ENCODE peak calls at places on chromosomes 2 and 18, in six cellular contexts. One of them, this sample, is unnamed. For H3K36me3, the result is how much of the 10 kb centered on the place peaks cover.

GRCh38 chr2:191740016-191740419 is 62.1 kb downstream of the NABP1 start:
- DNase-seq in H1: no peak
- DNase-seq in Panc1: no peak
- DNase-seq in endothelial cell of umbilical vein: no peak
- DNase-seq in prostate gland: no peak
- DNase-seq in upper lobe of left lung: no peak
- DNase-seq in this sample: no peak

GRCh38 chr2:45651415-45652089 is at the start of gene PRKCE:
- DNase-seq in Panc1: no peak
- DNase-seq in prostate gland: peak
- DNase-seq in endothelial cell of umbilical vein: peak
- DNase-seq in upper lobe of left lung: no peak
- DNase-seq in H1: peak
- DNase-seq in this sample: peak

GRCh38 chr2:82779981-82780380 is 1679.1 kb downstream of the SUCLG1 start:
- DNase-seq in upper lobe of left lung: no peak
- DNase-seq in prostate gland: no peak
- DNase-seq in Panc1: no peak
- DNase-seq in H1: no peak
- DNase-seq in endothelial cell of umbilical vein: no peak
- DNase-seq in this sample: no peak

GRCh38 chr2:60483400-60483799 is 70.1 kb downstream of the BCL11A start:
- DNase-seq in upper lobe of left lung: no peak
- DNase-seq in prostate gland: no peak
- DNase-seq in Panc1: no peak
- DNase-seq in H1: no peak
- DNase-seq in endothelial cell of umbilical vein: no peak
- DNase-seq in this sample: no peak

GRCh38 chr18:9792565-9793226 is 84.6 kb downstream of the RAB31 start:
- DNase-seq in endothelial cell of umbilical vein: no peak
- DNase-seq in prostate gland: no peak
- DNase-seq in Panc1: no peak
- DNase-seq in upper lobe of left lung: no peak
- DNase-seq in H1: peak
- DNase-seq in this sample: no peak

GRCh38 chr2:11514904-11515303 is 18.9 kb upstream of the GREB1 start:
- DNase-seq in Panc1: no peak
- DNase-seq in H1: no peak
- DNase-seq in endothelial cell of umbilical vein: no peak
- DNase-seq in upper lobe of left lung: no peak
- DNase-seq in prostate gland: no peak
- DNase-seq in this sample: no peak

GRCh38 chr18:48928787-48929186 is 22.0 kb downstream of the SMAD7 start:
- DNase-seq in Panc1: no peak
- DNase-seq in H1: no peak
- DNase-seq in endothelial cell of umbilical vein: peak
- DNase-seq in prostate gland: peak
- DNase-seq in upper lobe of left lung: no peak
- DNase-seq in this sample: no peak

GRCh38 chr18:34838669-34839068 is 128.6 kb downstream of the DTNA start:
- DNase-seq in prostate gland: no peak
- DNase-seq in upper lobe of left lung: no peak
- DNase-seq in endothelial cell of umbilical vein: no peak
- DNase-seq in H1: no peak
- DNase-seq in Panc1: no peak
- DNase-seq in this sample: no peak

GRCh38 chr2:133906926-133907325 is 338.7 kb upstream of the NCKAP5 start:
- DNase-seq in H1: no peak
- DNase-seq in Panc1: no peak
- DNase-seq in endothelial cell of umbilical vein: no peak
- DNase-seq in upper lobe of left lung: no peak
- DNase-seq in prostate gland: no peak
- DNase-seq in this sample: no peak

GRCh38 chr2:84077504-84077903 is 381.6 kb downstream of the SUCLG1 start:
- DNase-seq in upper lobe of left lung: no peak
- DNase-seq in H1: no peak
- DNase-seq in endothelial cell of umbilical vein: peak
- DNase-seq in prostate gland: no peak
- DNase-seq in Panc1: peak
- DNase-seq in this sample: no peak

GRCh38 chr2:96839288-96839874 is 4.4 kb downstream of the ANKRD23 start:
- DNase-seq in Panc1: no peak
- DNase-seq in upper lobe of left lung: peak
- DNase-seq in endothelial cell of umbilical vein: no peak
- DNase-seq in H1: peak
- DNase-seq in prostate gland: no peak
- DNase-seq in this sample: no peak

GRCh38 chr2:240726876-240727275 is 35.2 kb downstream of the AQP12A start:
- DNase-seq in endothelial cell of umbilical vein: no peak
- DNase-seq in prostate gland: no peak
- DNase-seq in H1: no peak
- DNase-seq in upper lobe of left lung: peak
- DNase-seq in Panc1: no peak
- DNase-seq in this sample: no peak

GRCh38 chr2:235300368-235301201 is 193.3 kb upstream of the AGAP1 start:
- DNase-seq in Panc1: no peak
- DNase-seq in endothelial cell of umbilical vein: peak
- DNase-seq in prostate gland: no peak
- DNase-seq in H1: no peak
- DNase-seq in upper lobe of left lung: peak
- DNase-seq in this sample: no peak

GRCh38 chr2:225411452-225411851 is 11.9 kb downstream of the NYAP2 start:
- DNase-seq in prostate gland: no peak
- DNase-seq in Panc1: no peak
- DNase-seq in H1: no peak
- DNase-seq in upper lobe of left lung: no peak
- DNase-seq in endothelial cell of umbilical vein: no peak
- DNase-seq in this sample: no peak

GRCh38 chr2:225419033-225419432 is 19.5 kb downstream of the NYAP2 start:
- DNase-seq in upper lobe of left lung: no peak
- DNase-seq in endothelial cell of umbilical vein: no peak
- DNase-seq in H1: no peak
- DNase-seq in prostate gland: no peak
- DNase-seq in Panc1: no peak
- DNase-seq in this sample: no peak

GRCh38 chr2:225415809-225416208 is 16.3 kb downstream of the NYAP2 start:
- DNase-seq in H1: no peak
- DNase-seq in Panc1: no peak
- DNase-seq in upper lobe of left lung: no peak
- DNase-seq in prostate gland: no peak
- DNase-seq in endothelial cell of umbilical vein: no peak
- DNase-seq in this sample: no peak

GRCh38 chr2:225416616-225417367 is 17.3 kb downstream of the NYAP2 start:
- DNase-seq in H1: no peak
- DNase-seq in endothelial cell of umbilical vein: no peak
- DNase-seq in prostate gland: no peak
- DNase-seq in upper lobe of left lung: no peak
- DNase-seq in Panc1: no peak
- DNase-seq in this sample: no peak

DNA sequence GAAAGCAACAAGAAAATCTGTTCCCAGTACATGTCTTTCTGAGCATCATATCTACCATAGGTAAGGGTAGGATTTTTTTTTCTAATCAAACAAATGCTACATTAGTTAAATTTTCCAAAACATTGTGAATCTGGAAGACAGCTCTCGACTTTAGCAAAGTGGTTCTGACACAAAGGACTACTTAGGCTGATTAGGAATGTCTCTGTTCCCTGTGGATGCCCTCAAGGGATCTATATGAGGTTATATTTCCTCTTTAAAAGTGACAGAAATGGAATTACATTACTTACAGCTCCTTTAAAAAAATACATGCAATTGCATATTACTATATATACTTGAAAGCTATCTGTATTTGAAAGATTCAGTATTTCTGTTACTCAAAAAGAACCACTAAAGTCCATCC is 15.4 kb downstream of the NYAP2 start:
- DNase-seq in prostate gland: no peak
- DNase-seq in endothelial cell of umbilical vein: no peak
- DNase-seq in Panc1: no peak
- DNase-seq in H1: no peak
- DNase-seq in upper lobe of left lung: no peak
- DNase-seq in this sample: no peak
- H3K36me3 ChIP-seq in prostate gland: under half
- H3K36me3 ChIP-seq in endothelial cell of umbilical vein: under half
- H3K36me3 ChIP-seq in Panc1: under half
- H3K36me3 ChIP-seq in H1: under half
- H3K36me3 ChIP-seq in upper lobe of left lung: under half
- H3K36me3 ChIP-seq in this sample: under half

GRCh38 chr2:101125374-101125773 is 25.8 kb downstream of the TBC1D8 start:
- DNase-seq in upper lobe of left lung: no peak
- DNase-seq in H1: no peak
- DNase-seq in prostate gland: no peak
- DNase-seq in Panc1: no peak
- DNase-seq in endothelial cell of umbilical vein: no peak
- DNase-seq in this sample: no peak

GRCh38 chr2:101127319-101128056 is 23.7 kb downstream of the TBC1D8 start:
- DNase-seq in endothelial cell of umbilical vein: no peak
- DNase-seq in Panc1: no peak
- DNase-seq in H1: no peak
- DNase-seq in upper lobe of left lung: no peak
- DNase-seq in prostate gland: no peak
- DNase-seq in this sample: no peak

GRCh38 chr2:101124061-101124460 is 27.1 kb downstream of the TBC1D8 start:
- DNase-seq in upper lobe of left lung: no peak
- DNase-seq in prostate gland: no peak
- DNase-seq in H1: no peak
- DNase-seq in Panc1: no peak
- DNase-seq in endothelial cell of umbilical vein: peak
- DNase-seq in this sample: no peak

GRCh38 chr2:101125799-101126198 is 25.4 kb downstream of the TBC1D8 start:
- DNase-seq in endothelial cell of umbilical vein: no peak
- DNase-seq in prostate gland: no peak
- DNase-seq in H1: no peak
- DNase-seq in upper lobe of left lung: no peak
- DNase-seq in Panc1: no peak
- DNase-seq in this sample: no peak

DNA sequence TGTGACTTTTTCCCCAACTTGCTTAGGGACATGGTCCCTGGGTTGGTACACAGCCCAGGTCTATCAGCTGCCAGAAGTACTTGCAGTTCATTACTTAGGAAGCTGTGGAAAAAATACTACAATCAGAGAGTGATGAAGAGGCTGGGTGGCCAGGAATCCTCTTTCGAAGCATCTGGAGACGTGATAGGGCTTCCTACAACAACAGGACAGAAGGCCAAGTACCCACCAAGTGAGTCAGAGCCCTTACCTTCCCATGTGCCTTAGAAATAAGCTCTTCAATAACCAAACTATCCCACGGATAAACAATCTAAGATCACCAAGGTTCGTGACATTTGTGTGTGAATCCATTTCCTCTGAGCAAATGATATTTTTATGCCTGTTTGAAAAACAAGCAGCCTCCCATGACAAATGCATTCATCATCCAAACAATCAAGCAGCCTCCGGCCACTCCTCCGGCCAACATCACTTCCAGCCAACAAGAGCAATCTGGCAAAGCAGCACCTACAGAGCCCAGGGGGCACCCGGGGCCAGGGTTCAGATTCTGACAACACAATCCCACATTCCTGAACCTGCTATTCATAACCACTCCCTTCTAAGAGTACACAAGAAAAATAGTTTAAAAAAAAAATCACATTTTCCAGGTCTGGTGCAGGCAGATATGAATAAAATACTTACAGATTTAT is 26.4 kb downstream of the TBC1D8 start:
- DNase-seq in prostate gland: no peak
- DNase-seq in Panc1: peak
- DNase-seq in endothelial cell of umbilical vein: peak
- DNase-seq in H1: no peak
- DNase-seq in upper lobe of left lung: no peak
- DNase-seq in this sample: no peak
- TF ChIP-seq POLR2AphosphoS5 in prostate gland: peak
- TF ChIP-seq POLR2AphosphoS5 in Panc1: no peak
- TF ChIP-seq POLR2AphosphoS5 in endothelial cell of umbilical vein: peak
- TF ChIP-seq POLR2AphosphoS5 in H1: no peak
- TF ChIP-seq POLR2AphosphoS5 in upper lobe of left lung: peak
- TF ChIP-seq POLR2AphosphoS5 in this sample: no peak

GRCh38 chr2:30222636-30223360 is 8.5 kb upstream of the LBH start:
- DNase-seq in endothelial cell of umbilical vein: no peak
- DNase-seq in prostate gland: no peak
- DNase-seq in H1: no peak
- DNase-seq in Panc1: no peak
- DNase-seq in upper lobe of left lung: no peak
- DNase-seq in this sample: peak

GRCh38 chr2:30222031-30222430 is 9.3 kb upstream of the LBH start:
- DNase-seq in prostate gland: no peak
- DNase-seq in Panc1: no peak
- DNase-seq in upper lobe of left lung: no peak
- DNase-seq in H1: no peak
- DNase-seq in endothelial cell of umbilical vein: no peak
- DNase-seq in this sample: no peak

GRCh38 chr2:30223413-30223874 is 7.9 kb upstream of the LBH start:
- DNase-seq in Panc1: no peak
- DNase-seq in prostate gland: no peak
- DNase-seq in H1: no peak
- DNase-seq in endothelial cell of umbilical vein: no peak
- DNase-seq in upper lobe of left lung: no peak
- DNase-seq in this sample: peak

GRCh38 chr2:30225131-30225762 is 6.1 kb upstream of the LBH start:
- DNase-seq in H1: no peak
- DNase-seq in prostate gland: peak
- DNase-seq in endothelial cell of umbilical vein: peak
- DNase-seq in Panc1: no peak
- DNase-seq in upper lobe of left lung: no peak
- DNase-seq in this sample: no peak

DNA sequence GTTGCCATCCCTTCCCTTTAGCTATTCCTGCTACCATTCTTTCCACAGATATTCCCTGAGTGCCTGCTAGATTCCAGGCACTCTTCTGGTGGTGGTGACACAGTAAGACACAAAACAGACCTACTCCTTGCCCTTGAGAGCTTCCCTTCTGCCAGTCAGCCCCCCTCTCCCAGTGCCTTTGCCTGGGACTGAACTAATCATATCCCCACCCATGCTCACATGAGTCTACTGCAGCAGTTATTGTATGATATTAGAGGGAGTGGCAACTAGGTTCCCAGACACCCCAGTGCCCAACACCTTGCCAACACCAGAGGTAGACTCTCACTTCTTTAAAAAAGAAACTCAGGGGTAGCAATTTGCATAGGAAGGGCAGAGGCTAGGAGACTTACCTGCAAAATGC is 7.2 kb upstream of the LBH start:
- DNase-seq in Panc1: no peak
- DNase-seq in prostate gland: no peak
- DNase-seq in endothelial cell of umbilical vein: no peak
- DNase-seq in upper lobe of left lung: no peak
- DNase-seq in H1: no peak
- DNase-seq in this sample: no peak
- H3K4me3 ChIP-seq in Panc1: no peak
- H3K4me3 ChIP-seq in prostate gland: no peak
- H3K4me3 ChIP-seq in endothelial cell of umbilical vein: no peak
- H3K4me3 ChIP-seq in upper lobe of left lung: no peak
- H3K4me3 ChIP-seq in H1: no peak
- H3K4me3 ChIP-seq in this sample: no peak

DNA sequence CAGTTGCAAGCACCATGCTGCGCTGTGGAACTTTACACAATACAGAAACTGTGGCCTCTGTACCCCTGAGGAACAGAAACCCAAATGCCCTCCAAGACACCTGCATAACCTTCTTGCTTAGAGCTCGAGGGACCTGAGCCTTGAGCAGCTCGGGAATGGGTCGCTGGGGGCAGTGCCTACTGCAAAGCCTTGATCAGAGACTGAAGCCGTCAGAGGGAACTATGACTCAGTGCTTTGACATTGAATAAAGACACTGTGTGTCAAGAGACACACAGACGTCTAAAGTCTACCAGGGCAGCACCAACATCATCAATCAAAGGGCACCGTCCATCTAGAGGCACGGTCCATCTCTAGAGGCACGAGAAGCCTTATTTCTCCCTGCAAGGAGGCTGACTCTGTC is 30.6 kb downstream of the GPR45 start:
- DNase-seq in prostate gland: no peak
- DNase-seq in endothelial cell of umbilical vein: no peak
- DNase-seq in H1: no peak
- DNase-seq in upper lobe of left lung: no peak
- DNase-seq in Panc1: no peak
- DNase-seq in this sample: no peak
- H3K36me3 ChIP-seq in prostate gland: under half
- H3K36me3 ChIP-seq in endothelial cell of umbilical vein: half or more
- H3K36me3 ChIP-seq in H1: under half
- H3K36me3 ChIP-seq in upper lobe of left lung: half or more
- H3K36me3 ChIP-seq in Panc1: under half
- H3K36me3 ChIP-seq in this sample: half or more

This sample was measured in suprapubic skin.